ENCODE peak calls at places on chromosomes 13 and 19, in five cellular contexts. One of them, this sample, is unnamed. For H3K4me1 and H4K20me1, the result is how much of the 10 kb centered on the place peaks cover.

GRCh38 chr13:36981156-36981743 is 17.9 kb downstream of the ALG5 start:
- DNase-seq in endothelial cell of umbilical vein: peak
- DNase-seq in H9: no peak
- DNase-seq in GM23338: peak
- DNase-seq in HCT116: no peak
- DNase-seq in this sample: peak

GRCh38 chr19:32599736-32600157 is 18.8 kb downstream of the PDCD5 start:
- DNase-seq in HCT116: peak
- DNase-seq in H9: no peak
- DNase-seq in endothelial cell of umbilical vein: peak
- DNase-seq in GM23338: peak
- DNase-seq in this sample: peak

GRCh38 chr13:34414616-34415015 is 527.5 kb upstream of the NBEA start:
- DNase-seq in H9: no peak
- DNase-seq in endothelial cell of umbilical vein: no peak
- DNase-seq in HCT116: no peak
- DNase-seq in GM23338: no peak
- DNase-seq in this sample: no peak

GRCh38 chr19:17125052-17125727 is 49.6 kb downstream of the MYO9B start:
- DNase-seq in endothelial cell of umbilical vein: no peak
- DNase-seq in HCT116: no peak
- DNase-seq in GM23338: no peak
- DNase-seq in H9: no peak
- DNase-seq in this sample: no peak

GRCh38 chr13:100244431-100244830 is 155.5 kb downstream of the PCCA start:
- DNase-seq in H9: no peak
- DNase-seq in endothelial cell of umbilical vein: peak
- DNase-seq in GM23338: peak
- DNase-seq in HCT116: no peak
- DNase-seq in this sample: no peak

GRCh38 chr13:46179576-46180368 is 2.2 kb downstream of the LCP1 start:
- DNase-seq in HCT116: no peak
- DNase-seq in GM23338: no peak
- DNase-seq in H9: no peak
- DNase-seq in endothelial cell of umbilical vein: no peak
- DNase-seq in this sample: no peak

GRCh38 chr19:51192689-51193088 is 32.2 kb upstream of the CD33 start:
- DNase-seq in endothelial cell of umbilical vein: no peak
- DNase-seq in HCT116: no peak
- DNase-seq in H9: no peak
- DNase-seq in GM23338: no peak
- DNase-seq in this sample: no peak

GRCh38 chr13:37345869-37346268 is 240.4 kb upstream of the CSNK1A1L start:
- DNase-seq in HCT116: no peak
- DNase-seq in H9: no peak
- DNase-seq in endothelial cell of umbilical vein: no peak
- DNase-seq in GM23338: no peak
- DNase-seq in this sample: no peak

GRCh38 chr13:33285420-33286124 is at the start of gene STARD13:
- DNase-seq in HCT116: peak
- DNase-seq in GM23338: peak
- DNase-seq in H9: peak
- DNase-seq in endothelial cell of umbilical vein: peak
- DNase-seq in this sample: peak

GRCh38 chr19:14150041-14150769 is 13.8 kb upstream of the ASF1B start:
- DNase-seq in HCT116: no peak
- DNase-seq in H9: no peak
- DNase-seq in endothelial cell of umbilical vein: no peak
- DNase-seq in GM23338: peak
- DNase-seq in this sample: no peak

GRCh38 chr19:6108721-6109633 is 1.3 kb downstream of the RFX2 start:
- DNase-seq in GM23338: peak
- DNase-seq in endothelial cell of umbilical vein: peak
- DNase-seq in HCT116: no peak
- DNase-seq in H9: peak
- DNase-seq in this sample: peak

GRCh38 chr13:110024646-110024980 is 238.2 kb upstream of the IRS2 start:
- DNase-seq in GM23338: no peak
- DNase-seq in endothelial cell of umbilical vein: no peak
- DNase-seq in HCT116: no peak
- DNase-seq in H9: no peak
- DNase-seq in this sample: no peak

GRCh38 chr13:78601886-78602560 is 1.3 kb downstream of the POU4F1 start:
- DNase-seq in GM23338: no peak
- DNase-seq in endothelial cell of umbilical vein: no peak
- DNase-seq in HCT116: no peak
- DNase-seq in H9: no peak
- DNase-seq in this sample: no peak

GRCh38 chr13:33610471-33611015 is 207.4 kb upstream of the RFC3 start:
- DNase-seq in H9: peak
- DNase-seq in HCT116: no peak
- DNase-seq in GM23338: peak
- DNase-seq in endothelial cell of umbilical vein: no peak
- DNase-seq in this sample: no peak

GRCh38 chr19:23343434-23344010 is 51.7 kb downstream of the ZNF91 start:
- DNase-seq in GM23338: no peak
- DNase-seq in H9: no peak
- DNase-seq in endothelial cell of umbilical vein: no peak
- DNase-seq in HCT116: no peak
- DNase-seq in this sample: peak

GRCh38 chr19:5312058-5312457 is 28.6 kb downstream of the PTPRS start:
- DNase-seq in H9: no peak
- DNase-seq in endothelial cell of umbilical vein: no peak
- DNase-seq in GM23338: no peak
- DNase-seq in HCT116: no peak
- DNase-seq in this sample: no peak

GRCh38 chr19:16030964-16031871 is 45.1 kb upstream of the TPM4 start:
- DNase-seq in HCT116: no peak
- DNase-seq in H9: peak
- DNase-seq in endothelial cell of umbilical vein: no peak
- DNase-seq in GM23338: no peak
- DNase-seq in this sample: no peak

GRCh38 chr13:34164585-34164984 is 346.6 kb downstream of the RFC3 start:
- DNase-seq in H9: no peak
- DNase-seq in GM23338: peak
- DNase-seq in endothelial cell of umbilical vein: no peak
- DNase-seq in HCT116: no peak
- DNase-seq in this sample: no peak

GRCh38 chr19:55544776-55545439 is 435 bp downstream of the SBK3 start:
- DNase-seq in endothelial cell of umbilical vein: no peak
- DNase-seq in GM23338: no peak
- DNase-seq in HCT116: no peak
- DNase-seq in H9: no peak
- DNase-seq in this sample: no peak

GRCh38 chr13:68439821-68440220 is 1209.7 kb upstream of the PCDH9 start:
- DNase-seq in endothelial cell of umbilical vein: peak
- DNase-seq in H9: no peak
- DNase-seq in GM23338: no peak
- DNase-seq in HCT116: no peak
- DNase-seq in this sample: no peak

GRCh38 chr19:2243274-2244121 is 5.6 kb upstream of the AMH start:
- DNase-seq in endothelial cell of umbilical vein: no peak
- DNase-seq in GM23338: no peak
- DNase-seq in H9: no peak
- DNase-seq in HCT116: no peak
- DNase-seq in this sample: peak

GRCh38 chr13:101474419-101474957 is 22.0 kb downstream of the ITGBL1 start:
- DNase-seq in GM23338: peak
- DNase-seq in endothelial cell of umbilical vein: peak
- DNase-seq in H9: peak
- DNase-seq in HCT116: no peak
- DNase-seq in this sample: peak

GRCh38 chr13:85586422-85586831 is 212.8 kb downstream of the SLITRK6 start:
- DNase-seq in HCT116: no peak
- DNase-seq in H9: no peak
- DNase-seq in GM23338: no peak
- DNase-seq in endothelial cell of umbilical vein: no peak
- DNase-seq in this sample: no peak

GRCh38 chr19:35354898-35355297 is 3.4 kb upstream of the FFAR3 start:
- DNase-seq in H9: no peak
- DNase-seq in HCT116: no peak
- DNase-seq in GM23338: no peak
- DNase-seq in endothelial cell of umbilical vein: no peak
- DNase-seq in this sample: no peak

GRCh38 chr13:62293081-62293480 is 877.4 kb upstream of the PCDH20 start:
- DNase-seq in H9: no peak
- DNase-seq in GM23338: no peak
- DNase-seq in HCT116: no peak
- DNase-seq in endothelial cell of umbilical vein: no peak
- DNase-seq in this sample: peak

GRCh38 chr13:102597029-102598015 is 536 bp downstream of the TPP2 start:
- DNase-seq in endothelial cell of umbilical vein: peak
- DNase-seq in H9: no peak
- DNase-seq in HCT116: no peak
- DNase-seq in GM23338: peak
- DNase-seq in this sample: peak

DNA sequence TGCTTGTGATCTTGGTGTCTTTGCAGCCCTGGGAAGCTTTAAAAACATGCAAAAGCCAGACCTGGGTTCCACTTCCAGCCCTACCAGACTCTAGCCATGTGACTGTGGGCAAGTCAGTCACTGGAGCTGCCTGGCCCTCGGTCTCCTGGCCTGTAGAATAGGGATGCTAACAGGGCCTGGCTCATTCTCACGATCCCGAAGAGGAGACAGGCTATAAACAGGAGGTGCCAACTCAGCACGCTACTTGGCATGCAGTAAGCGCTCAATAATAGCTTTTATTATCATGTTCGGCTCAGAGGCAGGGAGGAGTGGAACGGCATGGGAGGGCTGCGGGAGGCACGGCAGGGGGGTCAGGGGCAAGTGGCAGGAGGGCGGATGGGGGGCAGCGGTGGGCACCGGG is 1.7 kb downstream of the CTXN1 start:
- DNase-seq in H9: no peak
- DNase-seq in HCT116: no peak
- DNase-seq in endothelial cell of umbilical vein: no peak
- DNase-seq in GM23338: no peak
- DNase-seq in this sample: no peak
- H3K4me1 ChIP-seq in H9: under half
- H3K4me1 ChIP-seq in HCT116: half or more
- H3K4me1 ChIP-seq in endothelial cell of umbilical vein: under half
- H3K4me1 ChIP-seq in GM23338: under half
- H3K4me1 ChIP-seq in this sample: under half

GRCh38 chr19:37077929-37078716 is at the start of gene ZNF420:
- DNase-seq in H9: peak
- DNase-seq in endothelial cell of umbilical vein: peak
- DNase-seq in HCT116: no peak
- DNase-seq in GM23338: peak
- DNase-seq in this sample: peak
- H4K20me1 ChIP-seq in H9: under half
- H4K20me1 ChIP-seq in endothelial cell of umbilical vein: under half
- H4K20me1 ChIP-seq in HCT116: under half
- H4K20me1 ChIP-seq in GM23338: under half
- H4K20me1 ChIP-seq in this sample: under half

DNA sequence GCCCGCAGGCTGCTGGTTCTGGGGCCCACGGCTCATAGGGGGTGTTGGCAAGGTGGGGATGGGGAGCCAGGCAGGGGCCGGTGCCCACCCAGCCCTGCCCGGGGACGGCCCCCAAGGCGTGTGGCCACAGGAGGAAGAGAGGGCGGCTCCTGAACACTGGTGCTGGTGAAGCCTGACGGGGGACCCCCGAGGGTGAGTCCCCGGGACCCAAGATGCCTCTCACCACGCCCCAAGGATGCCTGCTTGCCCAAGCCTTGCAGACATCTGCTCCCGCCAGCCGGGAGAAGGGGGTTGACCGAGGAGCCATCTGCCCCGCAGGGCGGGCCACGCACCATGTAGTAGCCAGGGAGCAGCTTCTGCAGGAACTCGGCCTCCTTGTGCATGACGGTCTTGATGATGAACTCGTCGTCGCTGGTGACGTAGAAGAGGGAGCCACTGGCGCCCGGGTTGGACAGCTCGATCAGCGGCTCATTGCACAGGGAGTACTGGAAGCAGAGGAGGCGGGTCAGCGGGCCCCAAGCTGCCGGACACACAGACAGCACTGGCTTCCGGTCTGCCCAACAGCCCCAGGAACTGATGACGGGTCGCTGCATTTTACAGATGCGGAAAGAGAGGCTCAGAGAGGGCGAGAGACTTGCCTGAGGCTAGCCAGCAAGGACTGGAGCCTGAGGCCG is 29.6 kb upstream of the CACTIN start:
- DNase-seq in GM23338: no peak
- DNase-seq in endothelial cell of umbilical vein: no peak
- DNase-seq in HCT116: no peak
- DNase-seq in H9: no peak
- DNase-seq in this sample: no peak
- H3K27ac ChIP-seq in GM23338: no peak
- H3K27ac ChIP-seq in endothelial cell of umbilical vein: no peak
- H3K27ac ChIP-seq in HCT116: no peak
- H3K27ac ChIP-seq in H9: no peak
- H3K27ac ChIP-seq in this sample: peak

DNA sequence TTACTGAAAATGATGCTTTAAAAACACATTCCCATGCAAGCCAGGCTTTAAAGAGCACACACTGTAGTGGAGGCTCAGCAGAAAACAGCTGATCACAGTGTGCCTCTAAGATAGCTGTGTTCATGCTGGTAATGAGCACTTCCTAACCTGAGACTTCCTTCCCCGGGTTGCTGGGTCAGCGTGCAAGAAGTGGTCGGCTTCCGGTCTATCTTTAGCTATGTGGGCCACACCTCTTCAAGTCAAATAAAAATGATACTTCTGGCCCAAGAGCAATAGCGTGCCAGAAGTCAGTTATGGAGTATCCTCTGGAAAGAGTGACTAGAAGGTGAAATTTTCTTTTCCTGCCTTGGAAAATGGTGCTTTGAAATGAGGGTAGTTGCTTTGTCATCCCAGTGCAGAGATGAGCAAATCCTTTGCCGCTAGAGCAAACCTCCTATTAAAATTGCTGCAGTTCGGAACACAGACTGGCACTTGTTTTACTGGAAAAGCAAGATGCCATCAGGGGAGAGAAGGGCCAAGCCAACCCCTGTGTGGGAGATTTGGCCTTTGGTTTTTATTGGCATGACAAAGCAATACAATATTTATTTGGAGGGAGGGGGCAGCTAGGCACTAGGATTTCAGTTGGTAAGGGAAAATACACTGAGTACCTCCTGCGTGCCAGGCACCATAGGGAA is 64.2 kb downstream of the ARHGAP35 start:
- DNase-seq in H9: no peak
- DNase-seq in endothelial cell of umbilical vein: peak
- DNase-seq in HCT116: no peak
- DNase-seq in GM23338: no peak
- DNase-seq in this sample: peak
- H3K4me1 ChIP-seq in H9: under half
- H3K4me1 ChIP-seq in endothelial cell of umbilical vein: under half
- H3K4me1 ChIP-seq in HCT116: half or more
- H3K4me1 ChIP-seq in GM23338: under half
- H3K4me1 ChIP-seq in this sample: under half

This sample was measured in hepatocyte.